ENCODE peak calls at places on chromosomes 5 and 9, in four cellular contexts. One of them, this sample, is unnamed.

GRCh38 chr5:135398160-135398854 is 724 bp downstream of the MACROH2A1 start:
- DNase-seq in Panc1: no peak
- DNase-seq in HepG2: peak; percentile 28
- DNase-seq in K562: peak; percentile 58
- DNase-seq in this sample: peak; percentile 13

GRCh38 chr5:131634666-131634995 is 398 bp downstream of the RAPGEF6 start:
- DNase-seq in HepG2: peak; percentile 65
- DNase-seq in K562: no peak
- DNase-seq in Panc1: no peak
- DNase-seq in this sample: peak; percentile 27

GRCh38 chr5:15214010-15214409 is 286.0 kb upstream of the FBXL7 start:
- DNase-seq in HepG2: no peak
- DNase-seq in K562: no peak
- DNase-seq in Panc1: no peak
- DNase-seq in this sample: no peak

GRCh38 chr9:135079676-135080075 is 7.8 kb upstream of the OLFM1 start:
- DNase-seq in HepG2: no peak
- DNase-seq in Panc1: no peak
- DNase-seq in K562: no peak
- DNase-seq in this sample: no peak

GRCh38 chr5:136769900-136770684 is 404.7 kb upstream of the TRPC7 start:
- DNase-seq in Panc1: peak; percentile 48
- DNase-seq in K562: peak; percentile 74
- DNase-seq in HepG2: peak; percentile 48
- DNase-seq in this sample: peak; percentile 33

GRCh38 chr9:34701023-34701768 is 8.7 kb downstream of the CCL21 start:
- DNase-seq in K562: peak; percentile 79
- DNase-seq in HepG2: peak; percentile 36
- DNase-seq in Panc1: peak; percentile 13
- DNase-seq in this sample: peak; percentile 23

GRCh38 chr5:34923694-34924461 is 5.5 kb upstream of the DNAJC21 start:
- DNase-seq in Panc1: peak; percentile 88
- DNase-seq in K562: peak; percentile 59
- DNase-seq in HepG2: no peak
- DNase-seq in this sample: peak; percentile 74

GRCh38 chr5:133404724-133405123 is 207.6 kb downstream of the FSTL4 start:
- DNase-seq in K562: no peak
- DNase-seq in HepG2: no peak
- DNase-seq in Panc1: no peak
- DNase-seq in this sample: no peak

GRCh38 chr5:91206734-91207133 is 176.4 kb downstream of the ARRDC3 start:
- DNase-seq in HepG2: no peak
- DNase-seq in K562: no peak
- DNase-seq in Panc1: no peak
- DNase-seq in this sample: no peak

GRCh38 chr5:109100971-109101370 is 308.8 kb downstream of the PJA2 start:
- DNase-seq in Panc1: no peak
- DNase-seq in HepG2: no peak
- DNase-seq in K562: no peak
- DNase-seq in this sample: no peak

GRCh38 chr5:109102291-109102690 is 307.5 kb downstream of the PJA2 start:
- DNase-seq in K562: no peak
- DNase-seq in HepG2: no peak
- DNase-seq in Panc1: no peak
- DNase-seq in this sample: no peak

GRCh38 chr5:109099081-109099480 is 310.7 kb downstream of the PJA2 start:
- DNase-seq in K562: no peak
- DNase-seq in HepG2: no peak
- DNase-seq in Panc1: no peak
- DNase-seq in this sample: no peak
- TF ChIP-seq TCF7L2 in K562: no peak
- TF ChIP-seq TCF7L2 in HepG2: no peak
- TF ChIP-seq TCF7L2 in Panc1: no peak
- TF ChIP-seq TCF7L2 in this sample: no peak

DNA sequence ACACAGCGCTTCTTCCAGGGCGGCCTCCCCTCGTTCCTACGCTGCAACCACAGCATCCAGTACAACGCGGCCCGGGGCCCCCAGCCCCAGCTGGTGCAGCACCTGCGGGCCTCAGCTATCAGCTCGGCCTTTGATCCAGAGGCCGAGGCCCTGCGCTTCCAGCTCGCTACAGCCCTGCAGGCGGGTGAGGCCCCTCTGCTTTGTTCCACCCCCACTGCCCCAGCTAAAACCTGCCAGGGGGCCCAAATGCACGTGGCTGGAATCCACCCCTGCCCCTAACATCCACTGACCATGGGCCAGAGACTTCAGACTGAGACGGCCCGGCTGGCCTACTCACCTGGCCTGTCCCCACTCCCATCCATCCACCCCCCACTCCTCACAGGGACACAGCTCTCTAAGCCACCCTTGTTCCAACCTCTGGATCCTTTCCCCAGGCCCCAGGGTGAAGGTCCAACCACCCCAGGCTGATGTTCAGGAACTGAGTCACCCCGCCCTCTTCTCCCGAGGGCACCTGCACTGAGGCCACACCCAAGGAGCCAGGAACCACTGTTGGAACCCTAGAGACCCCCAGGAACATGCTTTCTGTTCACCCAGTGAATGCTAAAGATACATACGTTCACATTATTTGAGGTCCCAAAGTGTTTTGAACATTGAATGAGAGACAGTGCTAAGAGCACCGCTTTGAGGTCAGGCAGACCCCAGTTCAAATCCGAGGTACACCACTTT is 18.9 kb upstream of the ASS1 start:
- DNase-seq in HepG2: no peak
- DNase-seq in Panc1: no peak
- DNase-seq in K562: no peak
- DNase-seq in this sample: no peak
- TF ChIP-seq TCF7L2 in HepG2: no peak
- TF ChIP-seq TCF7L2 in Panc1: no peak
- TF ChIP-seq TCF7L2 in K562: no peak
- TF ChIP-seq TCF7L2 in this sample: no peak

GRCh38 chr9:110258671-110259070 is 2.4 kb upstream of the TXN start:
- DNase-seq in HepG2: no peak
- DNase-seq in Panc1: no peak
- DNase-seq in K562: no peak
- DNase-seq in this sample: no peak
- TF ChIP-seq TCF7L2 in HepG2: no peak
- TF ChIP-seq TCF7L2 in Panc1: no peak
- TF ChIP-seq TCF7L2 in K562: no peak
- TF ChIP-seq TCF7L2 in this sample: no peak

GRCh38 chr5:36877667-36878420 is 1.3 kb downstream of the NIPBL start:
- DNase-seq in K562: no peak
- DNase-seq in Panc1: no peak
- DNase-seq in HepG2: peak; percentile 47
- DNase-seq in this sample: peak; percentile 32
- TF ChIP-seq TCF7L2 in K562: no peak
- TF ChIP-seq TCF7L2 in Panc1: no peak
- TF ChIP-seq TCF7L2 in HepG2: no peak
- TF ChIP-seq TCF7L2 in this sample: no peak

GRCh38 chr5:84453405-84453804 is 68.7 kb upstream of the EDIL3 start:
- DNase-seq in HepG2: no peak
- DNase-seq in K562: no peak
- DNase-seq in Panc1: no peak
- DNase-seq in this sample: no peak

GRCh38 chr5:84445049-84445685 is 60.5 kb upstream of the EDIL3 start:
- DNase-seq in HepG2: no peak
- DNase-seq in K562: no peak
- DNase-seq in Panc1: no peak
- DNase-seq in this sample: no peak

DNA sequence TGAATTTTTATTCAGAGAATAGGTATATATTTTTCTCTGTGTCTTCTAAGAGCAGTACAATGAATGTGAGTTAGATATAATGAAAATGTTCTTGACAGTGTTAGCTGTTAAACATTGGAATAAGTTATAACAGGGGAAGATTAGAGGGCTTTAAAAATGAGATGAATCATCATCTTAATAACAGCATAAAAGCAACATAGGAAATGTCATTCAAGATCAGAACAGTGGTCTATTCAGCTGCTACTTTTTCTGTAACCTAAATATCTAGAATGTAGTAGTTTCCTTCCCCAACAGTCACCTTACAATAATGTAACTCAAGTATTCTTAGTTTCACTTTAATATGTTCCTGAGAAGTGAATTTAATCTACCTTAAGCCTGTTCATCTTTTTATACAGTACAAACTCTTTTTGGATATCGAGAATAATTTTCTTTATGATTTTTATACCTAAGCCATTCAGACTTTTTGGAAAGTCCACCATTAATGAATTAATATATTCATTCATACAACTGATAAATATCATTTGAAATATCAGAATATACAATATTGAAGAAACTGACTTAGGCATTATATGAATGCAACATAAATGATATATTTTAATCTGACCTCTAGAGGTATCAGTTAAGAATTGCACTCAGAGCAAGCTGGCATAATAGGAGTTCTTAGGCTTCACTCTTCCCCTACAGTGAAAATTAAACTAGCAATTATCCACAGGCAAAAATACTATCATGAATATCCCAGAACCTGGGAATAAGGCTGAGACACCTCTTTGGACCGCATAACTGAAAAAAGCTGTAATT is 66.1 kb upstream of the EDIL3 start:
- DNase-seq in Panc1: no peak
- DNase-seq in K562: no peak
- DNase-seq in HepG2: no peak
- DNase-seq in this sample: no peak
- TF ChIP-seq TCF7L2 in Panc1: no peak
- TF ChIP-seq TCF7L2 in K562: no peak
- TF ChIP-seq TCF7L2 in HepG2: no peak
- TF ChIP-seq TCF7L2 in this sample: no peak

DNA sequence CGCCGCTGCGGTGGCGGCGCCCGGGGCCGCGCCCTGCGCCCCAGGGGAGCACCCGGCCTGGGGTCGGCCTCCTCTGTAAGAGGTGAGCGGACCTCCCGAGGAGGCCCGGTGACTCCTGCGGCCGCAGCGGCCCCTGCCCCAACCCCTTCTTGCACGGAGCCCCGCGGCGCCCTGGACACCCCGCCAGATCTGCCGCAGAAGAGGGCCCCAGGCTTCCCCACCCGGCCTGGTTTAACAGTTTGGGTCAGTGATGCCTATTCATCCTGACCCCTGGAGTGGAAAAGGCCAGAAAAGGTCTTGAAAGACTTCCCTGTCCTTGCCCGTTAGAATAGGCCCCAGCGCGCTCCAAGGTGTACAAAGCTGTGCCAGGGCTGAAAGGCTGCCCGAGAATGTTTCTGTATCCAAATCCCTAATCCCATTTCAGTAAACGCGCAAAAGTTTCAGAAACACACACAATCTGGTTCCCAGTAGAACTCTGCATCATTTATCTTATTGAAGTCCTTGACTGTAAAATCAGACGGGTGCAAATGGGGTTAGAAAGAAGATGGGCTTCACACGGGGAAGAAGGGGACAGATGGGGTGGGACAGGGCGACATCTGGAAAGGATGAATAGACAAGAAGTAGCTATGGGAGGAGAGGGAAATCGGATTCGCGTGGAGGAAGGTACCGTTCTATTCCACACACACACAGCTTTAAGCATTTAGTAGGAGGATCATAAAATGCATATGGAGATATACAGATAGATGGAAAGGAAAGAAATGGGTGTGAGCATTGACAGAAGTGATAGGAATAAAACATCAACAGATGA is 1.1 kb upstream of the SSBP2 start:
- DNase-seq in Panc1: no peak
- DNase-seq in K562: no peak
- DNase-seq in HepG2: no peak
- DNase-seq in this sample: no peak
- TF ChIP-seq TCF7L2 in Panc1: no peak
- TF ChIP-seq TCF7L2 in K562: no peak
- TF ChIP-seq TCF7L2 in HepG2: no peak
- TF ChIP-seq TCF7L2 in this sample: no peak

GRCh38 chr5:93920956-93921355 is 179.6 kb upstream of the POU5F2 start:
- DNase-seq in K562: no peak
- DNase-seq in HepG2: no peak
- DNase-seq in Panc1: no peak
- DNase-seq in this sample: no peak

GRCh38 chr5:93916872-93917271 is 175.5 kb upstream of the POU5F2 start:
- DNase-seq in Panc1: no peak
- DNase-seq in HepG2: no peak
- DNase-seq in K562: no peak
- DNase-seq in this sample: no peak

GRCh38 chr5:93909356-93909755 is 168.0 kb upstream of the POU5F2 start:
- DNase-seq in Panc1: no peak
- DNase-seq in HepG2: no peak
- DNase-seq in K562: no peak
- DNase-seq in this sample: no peak

DNA sequence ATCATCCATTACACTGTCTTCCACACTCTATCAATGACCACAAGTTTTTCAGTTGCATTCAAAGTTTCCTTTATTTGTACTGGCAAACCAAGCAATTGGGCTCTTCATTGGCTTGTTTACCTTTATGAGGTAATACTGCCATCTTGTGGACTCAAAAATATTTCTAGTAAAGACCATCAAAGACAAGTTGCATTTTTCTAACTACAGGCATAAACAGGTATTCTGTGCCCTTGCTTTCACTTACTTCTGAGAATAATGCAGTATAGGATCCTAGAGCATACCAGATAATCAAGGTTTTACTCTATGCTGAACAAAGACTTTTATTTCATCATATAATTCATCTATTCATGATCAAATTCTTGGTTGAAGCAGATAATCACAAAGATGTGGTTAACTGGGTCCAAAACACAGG is 173.7 kb upstream of the POU5F2 start:
- DNase-seq in HepG2: peak; percentile 50
- DNase-seq in Panc1: peak; percentile 30
- DNase-seq in K562: no peak
- DNase-seq in this sample: peak; percentile 54
- TF ChIP-seq TCF7L2 in HepG2: no peak
- TF ChIP-seq TCF7L2 in Panc1: no peak
- TF ChIP-seq TCF7L2 in K562: no peak
- TF ChIP-seq TCF7L2 in this sample: no peak

DNA sequence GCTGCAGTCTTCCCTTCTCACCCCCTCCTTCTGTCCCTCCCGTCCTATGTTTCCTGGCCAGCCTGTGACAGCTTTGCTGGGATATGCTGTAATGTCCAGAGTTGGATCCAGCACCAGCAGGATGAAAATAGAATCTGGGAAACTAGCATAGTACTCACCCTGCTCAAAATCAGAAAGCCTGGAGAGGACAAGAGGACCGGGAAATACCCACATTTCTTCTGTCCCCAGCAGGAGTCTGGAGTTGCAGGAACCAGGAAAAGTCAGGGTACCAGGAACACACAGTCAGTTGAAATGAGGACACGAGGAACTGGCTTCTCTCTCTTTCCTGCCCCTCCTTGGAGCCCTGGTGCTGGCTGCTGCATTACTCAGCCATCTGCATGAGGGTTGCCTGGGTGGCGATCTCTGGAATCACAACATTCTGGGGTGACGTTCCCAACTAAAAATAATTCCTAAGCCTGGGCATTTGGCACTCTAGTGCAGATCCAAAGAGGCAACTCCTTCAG is 59.6 kb upstream of the NFIL3 start:
- DNase-seq in Panc1: no peak
- DNase-seq in K562: no peak
- DNase-seq in HepG2: no peak
- DNase-seq in this sample: no peak
- TF ChIP-seq TCF7L2 in Panc1: no peak
- TF ChIP-seq TCF7L2 in K562: no peak
- TF ChIP-seq TCF7L2 in HepG2: no peak
- TF ChIP-seq TCF7L2 in this sample: no peak

This sample was measured in HCT116.